ENCODE peak calls at places on chromosome 1, in four cellular contexts. One of them, this sample, is unnamed.

GRCh38 chr1:42923367-42924248 is 35.1 kb downstream of the SLC2A1 start:
- DNase-seq in RPMI7951: no peak
- DNase-seq in stimulated activated CD8-positive, alpha-beta memory T cell treated with anti-CD3 and anti-CD28 coated beads, Interleukin-7, amount 100 ng/mL, for 48 hours: no peak
- DNase-seq in MG63: no peak
- DNase-seq in this sample: no peak

GRCh38 chr1:76121850-76122249 is 47.3 kb downstream of the ST6GALNAC3 start:
- DNase-seq in MG63: no peak
- DNase-seq in stimulated activated CD8-positive, alpha-beta memory T cell treated with anti-CD3 and anti-CD28 coated beads, Interleukin-7, amount 100 ng/mL, for 48 hours: no peak
- DNase-seq in RPMI7951: no peak
- DNase-seq in this sample: no peak

GRCh38 chr1:19720973-19721372 is 56.3 kb downstream of the HTR6 start:
- DNase-seq in RPMI7951: no peak
- DNase-seq in stimulated activated CD8-positive, alpha-beta memory T cell treated with anti-CD3 and anti-CD28 coated beads, Interleukin-7, amount 100 ng/mL, for 48 hours: no peak
- DNase-seq in MG63: no peak
- DNase-seq in this sample: no peak

GRCh38 chr1:114585221-114585620 is 3.8 kb upstream of the BCAS2 start:
- DNase-seq in RPMI7951: no peak
- DNase-seq in MG63: no peak
- DNase-seq in stimulated activated CD8-positive, alpha-beta memory T cell treated with anti-CD3 and anti-CD28 coated beads, Interleukin-7, amount 100 ng/mL, for 48 hours: no peak
- DNase-seq in this sample: no peak

GRCh38 chr1:187091666-187092065 is 262.9 kb downstream of the PLA2G4A start:
- DNase-seq in RPMI7951: peak; percentile 2
- DNase-seq in stimulated activated CD8-positive, alpha-beta memory T cell treated with anti-CD3 and anti-CD28 coated beads, Interleukin-7, amount 100 ng/mL, for 48 hours: no peak
- DNase-seq in MG63: no peak
- DNase-seq in this sample: peak; percentile 34

GRCh38 chr1:116881879-116882520 is 27.7 kb upstream of the PTGFRN start:
- DNase-seq in stimulated activated CD8-positive, alpha-beta memory T cell treated with anti-CD3 and anti-CD28 coated beads, Interleukin-7, amount 100 ng/mL, for 48 hours: peak; percentile 10
- DNase-seq in MG63: peak; percentile 15
- DNase-seq in RPMI7951: peak; percentile 54
- DNase-seq in this sample: peak; percentile 68

GRCh38 chr1:201713093-201713810 is 115.7 kb upstream of the IPO9 start:
- DNase-seq in stimulated activated CD8-positive, alpha-beta memory T cell treated with anti-CD3 and anti-CD28 coated beads, Interleukin-7, amount 100 ng/mL, for 48 hours: no peak
- DNase-seq in RPMI7951: peak; percentile 99
- DNase-seq in MG63: peak; percentile 99
- DNase-seq in this sample: peak; percentile 99

GRCh38 chr1:81179239-81179638 is 621.5 kb upstream of the ADGRL2 start:
- DNase-seq in MG63: peak; percentile 5
- DNase-seq in RPMI7951: no peak
- DNase-seq in stimulated activated CD8-positive, alpha-beta memory T cell treated with anti-CD3 and anti-CD28 coated beads, Interleukin-7, amount 100 ng/mL, for 48 hours: no peak
- DNase-seq in this sample: peak; percentile 76

GRCh38 chr1:240285541-240285940 is 193.9 kb downstream of the FMN2 start:
- DNase-seq in RPMI7951: peak; percentile 28
- DNase-seq in MG63: no peak
- DNase-seq in stimulated activated CD8-positive, alpha-beta memory T cell treated with anti-CD3 and anti-CD28 coated beads, Interleukin-7, amount 100 ng/mL, for 48 hours: no peak
- DNase-seq in this sample: no peak

GRCh38 chr1:109793486-109794318 is 30.0 kb upstream of the EPS8L3 start:
- DNase-seq in stimulated activated CD8-positive, alpha-beta memory T cell treated with anti-CD3 and anti-CD28 coated beads, Interleukin-7, amount 100 ng/mL, for 48 hours: no peak
- DNase-seq in MG63: peak; percentile 90
- DNase-seq in RPMI7951: peak; percentile 91
- DNase-seq in this sample: peak; percentile 97

GRCh38 chr1:16981269-16981849 is 939 bp upstream of the MFAP2 start:
- DNase-seq in RPMI7951: peak; percentile 94
- DNase-seq in MG63: peak; percentile 93
- DNase-seq in stimulated activated CD8-positive, alpha-beta memory T cell treated with anti-CD3 and anti-CD28 coated beads, Interleukin-7, amount 100 ng/mL, for 48 hours: no peak
- DNase-seq in this sample: peak; percentile 96

GRCh38 chr1:60963167-60963909 is 119.0 kb upstream of the NFIA start:
- DNase-seq in stimulated activated CD8-positive, alpha-beta memory T cell treated with anti-CD3 and anti-CD28 coated beads, Interleukin-7, amount 100 ng/mL, for 48 hours: no peak
- DNase-seq in RPMI7951: no peak
- DNase-seq in MG63: no peak
- DNase-seq in this sample: peak; percentile 64

GRCh38 chr1:172390243-172390619 is 30.3 kb upstream of the C1orf105 start:
- DNase-seq in stimulated activated CD8-positive, alpha-beta memory T cell treated with anti-CD3 and anti-CD28 coated beads, Interleukin-7, amount 100 ng/mL, for 48 hours: no peak
- DNase-seq in RPMI7951: peak; percentile 45
- DNase-seq in MG63: no peak
- DNase-seq in this sample: no peak

GRCh38 chr1:167911413-167911812 is 2.5 kb downstream of the ADCY10 start:
- DNase-seq in MG63: no peak
- DNase-seq in stimulated activated CD8-positive, alpha-beta memory T cell treated with anti-CD3 and anti-CD28 coated beads, Interleukin-7, amount 100 ng/mL, for 48 hours: no peak
- DNase-seq in RPMI7951: no peak
- DNase-seq in this sample: no peak

GRCh38 chr1:229065613-229066012 is 205.3 kb upstream of the RAB4A start:
- DNase-seq in RPMI7951: no peak
- DNase-seq in MG63: no peak
- DNase-seq in stimulated activated CD8-positive, alpha-beta memory T cell treated with anti-CD3 and anti-CD28 coated beads, Interleukin-7, amount 100 ng/mL, for 48 hours: no peak
- DNase-seq in this sample: no peak

GRCh38 chr1:246141306-246141705 is 365.8 kb downstream of the SMYD3 start:
- DNase-seq in stimulated activated CD8-positive, alpha-beta memory T cell treated with anti-CD3 and anti-CD28 coated beads, Interleukin-7, amount 100 ng/mL, for 48 hours: no peak
- DNase-seq in RPMI7951: no peak
- DNase-seq in MG63: no peak
- DNase-seq in this sample: no peak

GRCh38 chr1:20483833-20484525 is 2.0 kb downstream of the CAMK2N1 start:
- DNase-seq in MG63: no peak
- DNase-seq in stimulated activated CD8-positive, alpha-beta memory T cell treated with anti-CD3 and anti-CD28 coated beads, Interleukin-7, amount 100 ng/mL, for 48 hours: no peak
- DNase-seq in RPMI7951: no peak
- DNase-seq in this sample: peak; percentile 57

GRCh38 chr1:116916002-116916401 is 6.3 kb downstream of the PTGFRN start:
- DNase-seq in RPMI7951: no peak
- DNase-seq in MG63: no peak
- DNase-seq in stimulated activated CD8-positive, alpha-beta memory T cell treated with anti-CD3 and anti-CD28 coated beads, Interleukin-7, amount 100 ng/mL, for 48 hours: no peak
- DNase-seq in this sample: no peak

GRCh38 chr1:58628987-58629598 is 52.0 kb upstream of the TACSTD2 start:
- DNase-seq in RPMI7951: peak; percentile 63
- DNase-seq in MG63: no peak
- DNase-seq in stimulated activated CD8-positive, alpha-beta memory T cell treated with anti-CD3 and anti-CD28 coated beads, Interleukin-7, amount 100 ng/mL, for 48 hours: no peak
- DNase-seq in this sample: peak; percentile 22

GRCh38 chr1:56921486-56921885 is 44.3 kb downstream of the C8B start:
- DNase-seq in MG63: no peak
- DNase-seq in stimulated activated CD8-positive, alpha-beta memory T cell treated with anti-CD3 and anti-CD28 coated beads, Interleukin-7, amount 100 ng/mL, for 48 hours: no peak
- DNase-seq in RPMI7951: no peak
- DNase-seq in this sample: no peak

GRCh38 chr1:25616080-25616931 is at the start of gene MAN1C1:
- DNase-seq in RPMI7951: peak; percentile 85
- DNase-seq in stimulated activated CD8-positive, alpha-beta memory T cell treated with anti-CD3 and anti-CD28 coated beads, Interleukin-7, amount 100 ng/mL, for 48 hours: peak; percentile 56
- DNase-seq in MG63: peak; percentile 87
- DNase-seq in this sample: peak; percentile 94

GRCh38 chr1:223639333-223639749 is 26.2 kb downstream of the CAPN8 start:
- DNase-seq in MG63: no peak
- DNase-seq in RPMI7951: no peak
- DNase-seq in stimulated activated CD8-positive, alpha-beta memory T cell treated with anti-CD3 and anti-CD28 coated beads, Interleukin-7, amount 100 ng/mL, for 48 hours: no peak
- DNase-seq in this sample: no peak

GRCh38 chr1:227124461-227124860 is 184.4 kb downstream of the COQ8A start:
- DNase-seq in RPMI7951: no peak
- DNase-seq in stimulated activated CD8-positive, alpha-beta memory T cell treated with anti-CD3 and anti-CD28 coated beads, Interleukin-7, amount 100 ng/mL, for 48 hours: no peak
- DNase-seq in MG63: no peak
- DNase-seq in this sample: no peak

GRCh38 chr1:64505232-64505943 is 35.5 kb downstream of the CACHD1 start:
- DNase-seq in RPMI7951: peak; percentile 13
- DNase-seq in MG63: no peak
- DNase-seq in stimulated activated CD8-positive, alpha-beta memory T cell treated with anti-CD3 and anti-CD28 coated beads, Interleukin-7, amount 100 ng/mL, for 48 hours: no peak
- DNase-seq in this sample: peak; percentile 41

This sample was measured in Daoy.